ENCODE peak calls at places on chromosome 19, in ten cellular contexts. One of them, this sample, is unnamed.

GRCh38 chr19:48417436-48417835 is 24.0 kb downstream of the GRIN2D start:
- DNase-seq in iris pigment epithelial cell: no peak
- DNase-seq in NT2/D1: no peak
- DNase-seq in natural killer cell treated with Interleukin-12 subunit alpha and Interleukin-12 subunit beta and Interleukin-15 and Interleukin-18, amount 100 ng/mL, for 72 hours: no peak
- DNase-seq in thoracic aorta: no peak
- DNase-seq in HS-5: no peak
- DNase-seq in epithelial cell of esophagus: no peak
- DNase-seq in PC-9: no peak
- DNase-seq in ELF-1: no peak
- DNase-seq in midbrain: no peak
- DNase-seq in this sample: no peak

GRCh38 chr19:18397242-18398202 is at the start of gene LRRC25:
- DNase-seq in natural killer cell treated with Interleukin-12 subunit alpha and Interleukin-12 subunit beta and Interleukin-15 and Interleukin-18, amount 100 ng/mL, for 72 hours: no peak
- DNase-seq in epithelial cell of esophagus: no peak
- DNase-seq in ELF-1: peak; percentile 63
- DNase-seq in iris pigment epithelial cell: no peak
- DNase-seq in thoracic aorta: no peak
- DNase-seq in midbrain: peak; percentile 4
- DNase-seq in HS-5: no peak
- DNase-seq in NT2/D1: peak; percentile 23
- DNase-seq in PC-9: no peak
- DNase-seq in this sample: no peak

GRCh38 chr19:3202346-3202745 is 16.6 kb downstream of the NCLN start:
- DNase-seq in HS-5: no peak
- DNase-seq in iris pigment epithelial cell: no peak
- DNase-seq in epithelial cell of esophagus: no peak
- DNase-seq in midbrain: no peak
- DNase-seq in PC-9: no peak
- DNase-seq in natural killer cell treated with Interleukin-12 subunit alpha and Interleukin-12 subunit beta and Interleukin-15 and Interleukin-18, amount 100 ng/mL, for 72 hours: no peak
- DNase-seq in thoracic aorta: no peak
- DNase-seq in NT2/D1: no peak
- DNase-seq in ELF-1: no peak
- DNase-seq in this sample: no peak

GRCh38 chr19:14318873-14319272 is 62.4 kb upstream of the ADGRE5 start:
- DNase-seq in ELF-1: peak; percentile 35
- DNase-seq in epithelial cell of esophagus: no peak
- DNase-seq in NT2/D1: peak; percentile 16
- DNase-seq in thoracic aorta: no peak
- DNase-seq in HS-5: no peak
- DNase-seq in natural killer cell treated with Interleukin-12 subunit alpha and Interleukin-12 subunit beta and Interleukin-15 and Interleukin-18, amount 100 ng/mL, for 72 hours: no peak
- DNase-seq in PC-9: no peak
- DNase-seq in midbrain: no peak
- DNase-seq in iris pigment epithelial cell: no peak
- DNase-seq in this sample: no peak

GRCh38 chr19:17248011-17248776 is 2.5 kb upstream of the NR2F6 start:
- DNase-seq in NT2/D1: no peak
- DNase-seq in thoracic aorta: no peak
- DNase-seq in HS-5: no peak
- DNase-seq in iris pigment epithelial cell: no peak
- DNase-seq in PC-9: peak; percentile 98
- DNase-seq in midbrain: no peak
- DNase-seq in natural killer cell treated with Interleukin-12 subunit alpha and Interleukin-12 subunit beta and Interleukin-15 and Interleukin-18, amount 100 ng/mL, for 72 hours: no peak
- DNase-seq in epithelial cell of esophagus: peak; percentile 68
- DNase-seq in ELF-1: peak; percentile 81
- DNase-seq in this sample: no peak

GRCh38 chr19:3458229-3458555 is 22.1 kb downstream of the SMIM24 start:
- DNase-seq in PC-9: no peak
- DNase-seq in midbrain: no peak
- DNase-seq in natural killer cell treated with Interleukin-12 subunit alpha and Interleukin-12 subunit beta and Interleukin-15 and Interleukin-18, amount 100 ng/mL, for 72 hours: no peak
- DNase-seq in epithelial cell of esophagus: no peak
- DNase-seq in NT2/D1: no peak
- DNase-seq in HS-5: no peak
- DNase-seq in iris pigment epithelial cell: peak; percentile 31
- DNase-seq in thoracic aorta: no peak
- DNase-seq in ELF-1: no peak
- DNase-seq in this sample: no peak

GRCh38 chr19:23822735-23823134 is 64.0 kb upstream of the ZNF681 start:
- DNase-seq in ELF-1: peak; percentile 89
- DNase-seq in midbrain: no peak
- DNase-seq in iris pigment epithelial cell: no peak
- DNase-seq in natural killer cell treated with Interleukin-12 subunit alpha and Interleukin-12 subunit beta and Interleukin-15 and Interleukin-18, amount 100 ng/mL, for 72 hours: no peak
- DNase-seq in HS-5: no peak
- DNase-seq in epithelial cell of esophagus: peak; percentile 69
- DNase-seq in PC-9: peak; percentile 96
- DNase-seq in NT2/D1: no peak
- DNase-seq in thoracic aorta: no peak
- DNase-seq in this sample: no peak

GRCh38 chr19:3851254-3852176 is 17.3 kb downstream of the ZFR2 start:
- DNase-seq in thoracic aorta: no peak
- DNase-seq in epithelial cell of esophagus: no peak
- DNase-seq in PC-9: no peak
- DNase-seq in iris pigment epithelial cell: peak; percentile 21
- DNase-seq in NT2/D1: no peak
- DNase-seq in ELF-1: no peak
- DNase-seq in natural killer cell treated with Interleukin-12 subunit alpha and Interleukin-12 subunit beta and Interleukin-15 and Interleukin-18, amount 100 ng/mL, for 72 hours: no peak
- DNase-seq in HS-5: no peak
- DNase-seq in midbrain: no peak
- DNase-seq in this sample: no peak

GRCh38 chr19:13150919-13151604 is 851 bp downstream of the IER2 start:
- DNase-seq in PC-9: no peak
- DNase-seq in ELF-1: peak; percentile 31
- DNase-seq in NT2/D1: no peak
- DNase-seq in natural killer cell treated with Interleukin-12 subunit alpha and Interleukin-12 subunit beta and Interleukin-15 and Interleukin-18, amount 100 ng/mL, for 72 hours: no peak
- DNase-seq in thoracic aorta: no peak
- DNase-seq in epithelial cell of esophagus: no peak
- DNase-seq in iris pigment epithelial cell: no peak
- DNase-seq in HS-5: no peak
- DNase-seq in midbrain: no peak
- DNase-seq in this sample: no peak

GRCh38 chr19:47228168-47228936 is 2.6 kb downstream of the BBC3 start:
- DNase-seq in HS-5: no peak
- DNase-seq in iris pigment epithelial cell: no peak
- DNase-seq in NT2/D1: no peak
- DNase-seq in natural killer cell treated with Interleukin-12 subunit alpha and Interleukin-12 subunit beta and Interleukin-15 and Interleukin-18, amount 100 ng/mL, for 72 hours: peak; percentile 68
- DNase-seq in epithelial cell of esophagus: peak; percentile 41
- DNase-seq in ELF-1: peak; percentile 76
- DNase-seq in thoracic aorta: no peak
- DNase-seq in midbrain: no peak
- DNase-seq in PC-9: peak; percentile 52
- DNase-seq in this sample: no peak

GRCh38 chr19:48400018-48400742 is 6.7 kb downstream of the GRIN2D start:
- DNase-seq in PC-9: peak; percentile 46
- DNase-seq in iris pigment epithelial cell: peak; percentile 89
- DNase-seq in HS-5: no peak
- DNase-seq in natural killer cell treated with Interleukin-12 subunit alpha and Interleukin-12 subunit beta and Interleukin-15 and Interleukin-18, amount 100 ng/mL, for 72 hours: no peak
- DNase-seq in thoracic aorta: no peak
- DNase-seq in ELF-1: peak; percentile 89
- DNase-seq in epithelial cell of esophagus: peak; percentile 74
- DNase-seq in midbrain: no peak
- DNase-seq in NT2/D1: no peak
- DNase-seq in this sample: no peak

GRCh38 chr19:6196361-6196760 is 60.9 kb downstream of the ACSBG2 start:
- DNase-seq in midbrain: no peak
- DNase-seq in natural killer cell treated with Interleukin-12 subunit alpha and Interleukin-12 subunit beta and Interleukin-15 and Interleukin-18, amount 100 ng/mL, for 72 hours: peak; percentile 53
- DNase-seq in NT2/D1: no peak
- DNase-seq in ELF-1: no peak
- DNase-seq in PC-9: no peak
- DNase-seq in iris pigment epithelial cell: no peak
- DNase-seq in HS-5: no peak
- DNase-seq in thoracic aorta: no peak
- DNase-seq in epithelial cell of esophagus: no peak
- DNase-seq in this sample: no peak

GRCh38 chr19:9586764-9587163 is 2.5 kb upstream of the ZNF121 start:
- DNase-seq in NT2/D1: peak; percentile 73
- DNase-seq in thoracic aorta: peak; percentile 2
- DNase-seq in epithelial cell of esophagus: peak; percentile 88
- DNase-seq in midbrain: peak; percentile 47
- DNase-seq in natural killer cell treated with Interleukin-12 subunit alpha and Interleukin-12 subunit beta and Interleukin-15 and Interleukin-18, amount 100 ng/mL, for 72 hours: peak; percentile 78
- DNase-seq in PC-9: peak; percentile 76
- DNase-seq in iris pigment epithelial cell: peak; percentile 71
- DNase-seq in ELF-1: peak; percentile 79
- DNase-seq in HS-5: peak; percentile 36
- DNase-seq in this sample: peak; percentile 48

GRCh38 chr19:40370997-40371801 is 18.8 kb downstream of the HIPK4 start:
- DNase-seq in midbrain: no peak
- DNase-seq in PC-9: no peak
- DNase-seq in NT2/D1: no peak
- DNase-seq in natural killer cell treated with Interleukin-12 subunit alpha and Interleukin-12 subunit beta and Interleukin-15 and Interleukin-18, amount 100 ng/mL, for 72 hours: no peak
- DNase-seq in ELF-1: no peak
- DNase-seq in HS-5: no peak
- DNase-seq in iris pigment epithelial cell: no peak
- DNase-seq in thoracic aorta: no peak
- DNase-seq in epithelial cell of esophagus: no peak
- DNase-seq in this sample: no peak